ENCODE peak calls at places on chromosome X, in five cellular contexts. Q is mesendoderm, B is neuronal stem cell, X is mesenchymal stem cell, W is endothelial cell of umbilical vein. H is an unnamed sample.

GRCh38 chrX:50470103-50471031 is at the start of gene DGKK:
- DNase-seq in X (no peak), Q (peak; percentile 89), B (peak; percentile 68), W (no peak), H (peak; percentile 90)

GRCh38 chrX:141732031-141732430 is 33.5 kb upstream of the SPANXD start:
- DNase-seq in B (no peak), W (no peak), X (no peak), Q (no peak), H (no peak)

GRCh38 chrX:119692241-119693031 is 532 bp downstream of the SEPTIN6 start:
- DNase-seq in X (peak; percentile 54), Q (peak; percentile 32), B (no peak), W (peak; percentile 27), H (peak; percentile 73)

GRCh38 chrX:9356846-9357245 is 108.0 kb upstream of the TBL1X start:
- DNase-seq in B (no peak), X (peak; percentile 10), W (no peak), Q (no peak), H (no peak)

GRCh38 chrX:68059469-68059868 is 373.8 kb downstream of the OPHN1 start:
- DNase-seq in B (no peak), Q (no peak), X (no peak), W (no peak), H (no peak)

GRCh38 chrX:22276781-22277180 is 4.1 kb downstream of the CBLL2 start:
- DNase-seq in W (no peak), B (no peak), Q (no peak), X (no peak), H (no peak)

GRCh38 chrX:55579115-55579514 is 44.1 kb upstream of the FOXR2 start:
- DNase-seq in B (no peak), W (no peak), X (no peak), Q (no peak), H (no peak)

GRCh38 chrX:132480581-132481203 is 8.1 kb downstream of the MBNL3 start:
- DNase-seq in X (peak; percentile 85), W (peak; percentile 80), Q (peak; percentile 7), B (no peak), H (no peak)

GRCh38 chrX:6852869-6853268 is 294.6 kb upstream of the STS start:
- DNase-seq in B (no peak), Q (no peak), X (no peak), W (no peak), H (no peak)

GRCh38 chrX:133188631-133189030 is 29.5 kb downstream of the TFDP3 start:
- DNase-seq in Q (no peak), X (no peak), B (no peak), W (no peak), H (no peak)

GRCh38 chrX:136310411-136310810 is 9.6 kb downstream of the ADGRG4 start:
- DNase-seq in X (peak; percentile 43), B (peak; percentile 2), W (no peak), Q (peak; percentile 83), H (peak; percentile 73)

GRCh38 chrX:74132265-74132664 is 171.7 kb upstream of the ZCCHC13 start:
- DNase-seq in B (no peak), Q (peak; percentile 0), X (no peak), W (no peak), H (no peak)

GRCh38 chrX:28177202-28177601 is 196.0 kb upstream of the DCAF8L1 start:
- DNase-seq in W (no peak), B (no peak), Q (peak; percentile 79), X (no peak), H (peak; percentile 83)

GRCh38 chrX:22366166-22366702 is 93.5 kb downstream of the CBLL2 start:
- DNase-seq in Q (no peak), X (no peak), W (no peak), B (no peak), H (no peak)

GRCh38 chrX:43969504-43970501 is 3.4 kb downstream of the NDP start:
- DNase-seq in X (peak; percentile 23), Q (no peak), W (no peak), B (peak; percentile 49), H (peak; percentile 54)

GRCh38 chrX:100479329-100479728 is 69.3 kb upstream of the PCDH19 start:
- DNase-seq in Q (no peak), W (no peak), B (no peak), X (no peak), H (no peak)

DNA sequence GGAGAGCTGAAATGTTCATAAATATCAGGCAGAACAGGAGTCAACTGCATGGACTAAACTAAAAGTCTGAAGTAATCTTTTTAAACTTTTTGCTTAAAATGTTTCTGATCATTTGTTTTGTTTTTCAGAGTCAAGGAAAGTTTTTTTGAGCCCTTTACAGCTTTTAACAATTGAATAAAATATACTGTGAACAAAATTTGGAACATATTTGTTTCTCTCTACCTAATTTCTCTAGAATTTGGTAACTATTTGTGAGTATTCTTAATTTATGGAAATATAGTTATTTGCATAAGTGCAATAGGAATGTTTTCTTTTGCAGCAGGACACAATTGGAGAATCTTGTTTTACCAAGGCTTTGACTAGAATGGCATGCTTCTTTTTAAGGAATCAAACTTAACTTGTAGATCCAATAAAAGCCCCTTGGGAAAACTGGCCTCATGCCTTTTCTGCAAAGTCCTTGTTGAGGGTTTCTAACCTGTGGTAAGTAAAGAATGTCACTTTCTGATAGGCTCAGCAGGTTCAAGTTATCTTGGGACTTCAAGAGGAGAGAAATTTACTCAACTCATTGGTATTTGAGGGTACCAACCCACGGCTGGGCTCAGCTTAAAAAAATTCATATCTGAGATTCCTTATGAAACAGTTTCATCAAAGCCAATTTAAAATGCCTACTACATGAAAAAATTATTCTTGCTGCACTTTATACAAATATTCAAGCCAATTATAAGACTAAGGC is 91.5 kb downstream of the UPRT start:
- DNase-seq in B (no peak), W (no peak), Q (peak; percentile 1), X (no peak), H (no peak)
- H3K4me3 ChIP-seq in B (no peak overlapping the region), W (no peak overlapping the region), Q (no peak overlapping the region), X (no peak overlapping the region), H (no peak overlapping the region)

GRCh38 chrX:24282381-24283121 is 31.3 kb downstream of the SUPT20HL2 start:
- DNase-seq in B (no peak), X (peak; percentile 27), W (no peak), Q (no peak), H (peak; percentile 63)
- H3K9ac ChIP-seq in B (no peak overlapping the region), X (peak overlapping the region; percentile 75), W (no peak overlapping the region), Q (no peak overlapping the region), H (no peak overlapping the region)

GRCh38 chrX:48003758-48004457 is at the start of gene ZNF182:
- DNase-seq in B (peak; percentile 85), Q (peak; percentile 95), W (peak; percentile 90), X (peak; percentile 88), H (peak; percentile 95)

GRCh38 chrX:48002929-48003328 is 860 bp downstream of the ZNF182 start:
- DNase-seq in B (no peak), Q (no peak), X (no peak), W (no peak), H (no peak)

GRCh38 chrX:48003367-48003757 is 427 bp downstream of the ZNF182 start:
- DNase-seq in W (no peak), Q (no peak), X (no peak), B (no peak), H (no peak)
- H3K27ac ChIP-seq in W (peak overlapping the region; percentile 43), Q (no peak overlapping the region), X (no peak overlapping the region), B (no peak overlapping the region), H (no peak overlapping the region)

GRCh38 chrX:153055827-153056748 is at the start of gene PNMA3:
- DNase-seq in W (no peak), Q (peak; percentile 4), X (no peak), B (no peak), H (peak; percentile 61)
- H3K4me3 ChIP-seq in W (no peak within 1 kb of the TSS), Q (no peak within 1 kb of the TSS), X (no peak within 1 kb of the TSS), B (no peak within 1 kb of the TSS), H (no peak within 1 kb of the TSS)

DNA sequence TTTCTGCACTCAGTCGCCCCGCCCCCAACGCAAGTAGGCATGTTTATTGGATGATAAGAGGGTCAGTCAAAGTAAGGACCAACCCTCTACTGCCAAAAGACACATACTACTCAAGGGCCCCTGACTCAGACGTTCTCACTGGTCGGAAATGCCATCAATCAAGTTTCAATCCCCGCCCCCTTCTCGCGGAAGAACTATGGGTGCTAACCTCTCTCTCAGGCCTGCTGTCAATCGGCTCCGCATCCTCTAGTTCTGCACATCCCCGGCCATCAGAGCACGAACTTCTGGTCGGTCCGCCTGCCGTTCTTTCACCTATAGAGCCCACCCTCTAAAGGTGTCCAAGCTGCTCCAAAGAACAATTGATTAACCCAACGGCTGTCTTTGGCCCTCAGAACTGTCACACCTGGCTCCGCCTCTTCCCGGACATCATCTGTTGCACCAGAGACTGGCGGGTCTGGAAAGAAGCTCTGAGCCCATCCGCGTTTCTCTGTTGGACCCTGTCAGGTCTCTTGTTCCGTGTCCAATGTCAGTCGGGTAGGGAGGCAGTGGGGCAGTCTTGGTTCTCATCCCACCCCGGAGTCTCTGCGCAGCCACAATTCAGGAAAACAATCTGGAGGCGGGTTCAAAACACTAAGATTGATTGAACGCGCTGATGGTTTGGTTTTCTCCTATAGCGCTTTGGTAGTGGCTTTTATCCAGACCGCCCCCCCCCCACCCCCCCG is 15.2 kb downstream of the NDUFB11 start:
- DNase-seq in X (peak; percentile 96), W (peak; percentile 97), B (peak; percentile 90), Q (peak; percentile 98), H (peak; percentile 97)
- H3K9ac ChIP-seq in X (peak overlapping the region; percentile 90), W (peak overlapping the region; percentile 70), B (no peak overlapping the region), Q (peak overlapping the region; percentile 63), H (no peak overlapping the region)

H was measured in endodermal cell.